ENCODE peak calls at places on chromosomes 16 and 17, in seven cellular contexts. M, G, Q, J, A, R and C are unnamed samples.

GRCh38 chr16:854808-855410 is 54.4 kb upstream of the GNG13 start:
- ATAC-seq in G (no peak), A (no peak), J (no peak), Q (no peak), M (no peak), R (peak; percentile 8), C (no peak)

GRCh38 chr16:51404386-51404785 is 253.3 kb upstream of the SALL1 start:
- ATAC-seq in Q (no peak), A (no peak), J (no peak), M (no peak), R (no peak), G (no peak), C (no peak)

GRCh38 chr17:38904892-38905291 is 20.5 kb upstream of the LASP1NB start:
- ATAC-seq in J (no peak), A (no peak), Q (no peak), G (no peak), M (no peak), R (no peak), C (no peak)

GRCh38 chr17:7495906-7496434 is 11.8 kb downstream of the POLR2A start:
- ATAC-seq in A (no peak), Q (no peak), R (peak; percentile 36), J (no peak), G (no peak), M (no peak), C (no peak)

GRCh38 chr17:17206913-17207368 is 808 bp upstream of the PLD6 start:
- ATAC-seq in A (no peak), R (no peak), Q (no peak), G (no peak), M (peak; percentile 7), J (peak; percentile 38), C (no peak)

GRCh38 chr17:74429604-74430384 is 2.1 kb upstream of the GPRC5C start:
- ATAC-seq in G (peak; percentile 42), J (peak; percentile 21), A (no peak), R (peak; percentile 34), M (peak; percentile 25), Q (peak; percentile 19), C (peak; percentile 12)

GRCh38 chr16:57514891-57515600 is 21.3 kb downstream of the CCDC102A start:
- ATAC-seq in R (peak; percentile 53), G (no peak), J (peak; percentile 18), M (peak; percentile 45), A (no peak), Q (no peak), C (no peak)

GRCh38 chr17:76868176-76868668 is at the start of gene MGAT5B:
- ATAC-seq in M (peak; percentile 97), G (peak; percentile 95), J (peak; percentile 95), Q (peak; percentile 99), A (peak; percentile 98), R (peak; percentile 94), C (peak; percentile 82)

GRCh38 chr17:70905796-70906195 is 736.5 kb downstream of the KCNJ2 start:
- ATAC-seq in R (peak; percentile 79), M (peak; percentile 97), J (peak; percentile 48), A (no peak), G (no peak), Q (no peak), C (peak; percentile 55)